ENCODE peak calls at places on chromosome 20, in nine cellular contexts. Z, A, R, I, H, G, L, Y and B are unnamed samples.

GRCh38 chr20:62390306-62391164 is 3.6 kb downstream of the RPS21 start:
- DNase-seq in H (no peak), Y (no peak), G (no peak), I (no peak), Z (no peak), A (no peak), R (no peak), L (no peak), B (no peak)

GRCh38 chr20:24987244-24987643 is 5.3 kb downstream of the APMAP start:
- DNase-seq in Y (no peak), H (no peak), G (no peak), L (peak), Z (no peak), A (no peak), I (no peak), R (no peak), B (no peak)

GRCh38 chr20:20683922-20684321 is 28.5 kb downstream of the RALGAPA2 start:
- DNase-seq in R (no peak), Y (no peak), L (peak), H (no peak), G (no peak), A (no peak), I (no peak), Z (no peak), B (no peak)

GRCh38 chr20:25338112-25339023 is 52.3 kb downstream of the ABHD12 start:
- DNase-seq in H (no peak), Z (no peak), G (no peak), Y (no peak), I (no peak), A (no peak), L (no peak), R (no peak), B (no peak)

GRCh38 chr20:62665826-62666735 is 23.8 kb downstream of the SLCO4A1 start:
- DNase-seq in L (no peak), G (no peak), R (no peak), Z (no peak), A (no peak), H (no peak), I (no peak), Y (no peak), B (no peak)

GRCh38 chr20:9966966-9967365 is 67.8 kb upstream of the ANKEF1 start:
- DNase-seq in A (no peak), I (no peak), Z (no peak), L (peak), H (no peak), G (no peak), R (peak), Y (no peak), B (no peak)

GRCh38 chr20:61440548-61441055 is 188.5 kb downstream of the CDH4 start:
- DNase-seq in A (no peak), L (no peak), H (no peak), G (no peak), Y (no peak), R (no peak), Z (no peak), I (peak), B (no peak)

GRCh38 chr20:21183722-21184121 is 57.8 kb downstream of the KIZ start:
- DNase-seq in R (no peak), H (no peak), Y (no peak), Z (no peak), G (no peak), I (no peak), A (no peak), L (no peak), B (no peak)

GRCh38 chr20:17835941-17836861 is 132.4 kb downstream of the SNX5 start:
- DNase-seq in H (no peak), Y (peak), I (peak), Z (no peak), A (peak), R (peak), G (peak), L (no peak), B (no peak)

GRCh38 chr20:4130404-4131189 is 115.2 kb upstream of the RNF24 start:
- DNase-seq in Z (no peak), Y (peak), H (no peak), R (peak), G (peak), I (no peak), L (peak), A (peak), B (peak)

GRCh38 chr20:17612287-17612974 is 42.6 kb downstream of the DSTN start:
- DNase-seq in H (peak), R (peak), G (peak), Z (no peak), A (peak), I (peak), L (peak), Y (no peak), B (no peak)

GRCh38 chr20:60138263-60139127 is 180.3 kb downstream of the CDH26 start:
- DNase-seq in Z (no peak), G (no peak), A (peak), Y (no peak), R (peak), I (no peak), L (peak), H (no peak), B (no peak)

GRCh38 chr20:16615199-16615598 is 42.0 kb upstream of the KIF16B start:
- DNase-seq in G (peak), Y (peak), Z (no peak), H (no peak), R (peak), L (no peak), A (peak), I (no peak), B (peak)

GRCh38 chr20:19735446-19735845 is 22.6 kb upstream of the RIN2 start:
- DNase-seq in A (peak), H (no peak), G (peak), Z (peak), Y (peak), I (peak), L (peak), R (peak), B (peak)

GRCh38 chr20:8808180-8808535 is 260.7 kb upstream of the PLCB4 start:
- DNase-seq in G (no peak), Y (no peak), L (no peak), I (no peak), A (no peak), R (no peak), Z (no peak), H (no peak), B (no peak)

GRCh38 chr20:59526242-59527225 is 77.8 kb upstream of the PHACTR3 start:
- DNase-seq in G (no peak), I (no peak), A (no peak), L (peak), Y (no peak), H (no peak), R (peak), Z (no peak), B (no peak)

GRCh38 chr20:48783533-48784272 is 44.1 kb downstream of the PREX1 start:
- DNase-seq in L (no peak), Z (no peak), I (no peak), R (no peak), G (peak), Y (no peak), A (peak), H (peak), B (no peak)

GRCh38 chr20:45406260-45407066 is 1.6 kb upstream of the DBNDD2 start:
- DNase-seq in G (peak), Y (peak), H (peak), R (peak), I (peak), Z (no peak), L (peak), A (no peak), B (no peak)

GRCh38 chr20:46562373-46563169 is 12.1 kb upstream of the OCSTAMP start:
- DNase-seq in R (peak), L (peak), Y (peak), Z (peak), I (peak), H (no peak), G (peak), A (peak), B (peak)

GRCh38 chr20:37053230-37053950 is 42.4 kb downstream of the RBL1 start:
- DNase-seq in I (no peak), G (no peak), R (no peak), L (no peak), A (no peak), Z (no peak), H (no peak), Y (no peak), B (no peak)

GRCh38 chr20:38139919-38140753 is 24.9 kb downstream of the TGM2 start:
- DNase-seq in H (no peak), G (peak), Z (no peak), I (peak), Y (peak), L (peak), A (peak), R (no peak), B (no peak)

GRCh38 chr20:4006640-4007039 is 8.7 kb downstream of the RNF24 start:
- DNase-seq in Z (no peak), H (no peak), A (no peak), L (no peak), R (peak), I (peak), G (peak), Y (no peak), B (no peak)

GRCh38 chr20:32547753-32548034 is 37.4 kb downstream of the NOL4L start:
- DNase-seq in Y (no peak), G (no peak), I (no peak), H (no peak), Z (no peak), A (no peak), L (no peak), R (no peak), B (no peak)

GRCh38 chr20:33554914-33555420 is 65.1 kb downstream of the CBFA2T2 start:
- DNase-seq in R (peak), I (no peak), A (peak), L (peak), Y (peak), Z (peak), G (peak), H (peak), B (peak)

GRCh38 chr20:16639027-16639941 is 66.0 kb upstream of the KIF16B start:
- DNase-seq in L (no peak), A (no peak), Y (no peak), R (no peak), I (no peak), G (no peak), Z (no peak), H (no peak), B (no peak)

GRCh38 chr20:21096321-21097043 is 9.7 kb downstream of the LINC00237 start:
- DNase-seq in Y (peak), G (peak), Z (peak), I (no peak), H (no peak), R (peak), L (peak), A (no peak), B (no peak)

GRCh38 chr20:3716195-3716834 is 3.9 kb upstream of the SIGLEC1 start:
- DNase-seq in Z (peak), G (peak), R (peak), L (peak), I (no peak), H (no peak), A (peak), Y (peak), B (no peak)

GRCh38 chr20:41553142-41553879 is 64.9 kb downstream of the CHD6 start:
- DNase-seq in G (no peak), R (no peak), L (no peak), A (no peak), I (no peak), Y (no peak), Z (no peak), H (no peak), B (no peak)

GRCh38 chr20:5113615-5113986 is 6.2 kb downstream of the PCNA start:
- DNase-seq in A (no peak), Y (no peak), I (no peak), H (no peak), G (no peak), Z (no peak), R (no peak), L (no peak), B (no peak)

GRCh38 chr20:59063358-59064213 is 21.0 kb upstream of the PRELID3B start:
- DNase-seq in Z (peak), H (no peak), Y (peak), G (peak), R (peak), L (no peak), I (no peak), A (peak), B (peak)

GRCh38 chr20:19205999-19206398 is 6.4 kb upstream of the SLC24A3 start:
- DNase-seq in Y (peak), Z (peak), R (peak), L (peak), G (peak), I (peak), H (peak), A (peak), B (peak)

GRCh38 chr20:53706008-53706481 is 112.4 kb upstream of the ZNF217 start:
- DNase-seq in Y (no peak), R (peak), H (no peak), A (no peak), Z (no peak), I (no peak), G (no peak), L (no peak), B (no peak)

GRCh38 chr20:4138056-4138455 is 122.7 kb upstream of the RNF24 start:
- DNase-seq in R (no peak), I (no peak), G (no peak), A (no peak), Y (no peak), L (no peak), H (no peak), Z (no peak), B (no peak)

GRCh38 chr20:53425481-53425880 is 168.2 kb downstream of the ZNF217 start:
- DNase-seq in H (no peak), R (no peak), L (no peak), A (no peak), Z (no peak), G (no peak), I (no peak), Y (no peak), B (no peak)

GRCh38 chr20:59661621-59662020 is 57.3 kb downstream of the PHACTR3 start:
- DNase-seq in A (no peak), H (no peak), L (no peak), Y (no peak), G (no peak), I (no peak), R (no peak), Z (no peak), B (no peak)

GRCh38 chr20:50794846-50795634 is at the start of gene BCAS4:
- DNase-seq in A (peak), I (peak), L (peak), H (peak), R (peak), G (peak), Y (peak), Z (peak), B (no peak)

GRCh38 chr20:59455392-59456341 is 148.7 kb upstream of the PHACTR3 start:
- DNase-seq in R (peak), Z (peak), A (peak), I (no peak), G (peak), Y (peak), L (peak), H (no peak), B (no peak)

GRCh38 chr20:50308513-50309279 is 118.1 kb downstream of the CEBPB start:
- DNase-seq in H (no peak), I (peak), A (peak), G (peak), Y (peak), R (peak), Z (peak), L (peak), B (peak)

GRCh38 chr20:23455641-23456040 is 3.0 kb upstream of the CST11 start:
- DNase-seq in I (no peak), L (no peak), A (no peak), H (no peak), R (no peak), G (no peak), Z (no peak), Y (no peak), B (no peak)

GRCh38 chr20:23452776-23453175 is at the start of gene CST11:
- DNase-seq in Z (no peak), G (no peak), A (no peak), I (no peak), R (no peak), H (no peak), Y (no peak), L (no peak), B (no peak)

GRCh38 chr20:23453944-23454543 is 1.4 kb upstream of the CST11 start:
- DNase-seq in Z (no peak), A (no peak), G (no peak), I (no peak), Y (no peak), L (no peak), R (no peak), H (no peak), B (no peak)

GRCh38 chr20:23456416-23456815 is 3.7 kb upstream of the CST11 start:
- DNase-seq in L (no peak), R (no peak), Z (no peak), Y (no peak), I (no peak), G (no peak), H (peak), A (no peak), B (no peak)

GRCh38 chr20:23454816-23455215 is 2.1 kb upstream of the CST11 start:
- DNase-seq in A (no peak), H (no peak), I (no peak), G (no peak), L (no peak), Z (no peak), R (no peak), Y (no peak), B (no peak)
- H3K4me3 ChIP-seq in A (no peak), H (no peak), I (no peak), G (no peak), L (no peak), Z (no peak), R (no peak), Y (no peak), B (no peak)

GRCh38 chr20:64051532-64052325 is 2.3 kb upstream of the SOX18 start:
- DNase-seq in R (no peak), G (no peak), I (peak), L (no peak), Y (peak), A (no peak), H (no peak), Z (no peak), B (no peak)

GRCh38 chr20:64051033-64051452 is 1.6 kb upstream of the SOX18 start:
- DNase-seq in Z (no peak), R (no peak), G (no peak), H (no peak), A (no peak), I (no peak), Y (no peak), L (no peak), B (no peak)

GRCh38 chr20:64053841-64054661 is 4.6 kb upstream of the SOX18 start:
- DNase-seq in A (peak), G (peak), I (no peak), Z (peak), R (peak), L (no peak), H (no peak), Y (peak), B (no peak)

GRCh38 chr20:64052987-64053840 is 3.8 kb upstream of the SOX18 start:
- DNase-seq in G (no peak), Z (no peak), H (no peak), I (no peak), R (no peak), L (no peak), Y (no peak), A (no peak), B (no peak)

DNA sequence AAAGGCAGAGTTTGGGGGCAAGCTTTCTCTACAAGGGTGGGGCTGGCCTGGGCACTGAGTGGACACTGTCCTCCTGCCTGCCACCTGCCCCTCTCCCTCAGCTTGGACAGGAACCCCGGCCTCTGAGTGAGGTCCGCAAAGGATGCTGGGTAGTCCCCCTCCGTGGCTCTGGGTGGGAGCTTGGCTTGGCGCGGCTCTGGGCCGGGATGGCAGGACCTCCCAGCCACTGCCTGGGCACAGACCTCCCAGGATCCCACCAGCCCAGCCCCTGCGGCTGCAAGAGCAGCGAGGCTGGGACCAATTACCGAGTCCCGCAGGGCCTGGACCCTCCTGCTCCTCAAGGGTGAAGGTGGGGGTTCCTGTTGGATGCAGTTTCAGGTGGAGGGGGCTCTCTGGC is 2.9 kb upstream of the SOX18 start:
- DNase-seq in R (no peak), G (no peak), Z (no peak), H (no peak), A (no peak), L (no peak), Y (no peak), I (no peak), B (no peak)
- H3K4me3 ChIP-seq in R (no peak), G (no peak), Z (no peak), H (no peak), A (no peak), L (no peak), Y (no peak), I (no peak), B (no peak)

GRCh38 chr20:35014537-35014936 is 58.9 kb downstream of the MYH7B start:
- DNase-seq in Z (no peak), I (no peak), Y (no peak), L (no peak), R (no peak), H (no peak), A (no peak), G (no peak), B (no peak)

GRCh38 chr20:35011589-35012226 is 56.0 kb downstream of the MYH7B start:
- DNase-seq in H (no peak), L (no peak), G (no peak), I (no peak), Y (no peak), R (no peak), A (no peak), Z (no peak), B (no peak)

GRCh38 chr20:35013421-35014411 is 58.0 kb downstream of the MYH7B start:
- DNase-seq in A (no peak), Y (no peak), Z (no peak), I (no peak), L (no peak), G (no peak), H (no peak), R (no peak), B (no peak)

GRCh38 chr20:35010405-35011192 is 54.9 kb downstream of the MYH7B start:
- DNase-seq in R (no peak), Z (no peak), L (no peak), Y (no peak), I (no peak), A (no peak), H (no peak), G (no peak), B (no peak)

GRCh38 chr20:35012227-35013069 is 56.8 kb downstream of the MYH7B start:
- DNase-seq in Y (no peak), I (no peak), L (no peak), H (no peak), R (peak), G (peak), A (peak), Z (no peak), B (no peak)
- H3K4me3 ChIP-seq in Y (no peak), I (no peak), L (no peak), H (no peak), R (no peak), G (no peak), A (no peak), Z (no peak), B (no peak)

GRCh38 chr20:11976966-11977365 is 59.3 kb downstream of the BTBD3 start:
- DNase-seq in Z (no peak), L (no peak), Y (no peak), A (peak), H (no peak), G (no peak), R (no peak), I (no peak), B (no peak)
- H3K4me3 ChIP-seq in Z (no peak), L (no peak), Y (no peak), A (no peak), H (no peak), G (no peak), R (no peak), I (no peak), B (no peak)

DNA sequence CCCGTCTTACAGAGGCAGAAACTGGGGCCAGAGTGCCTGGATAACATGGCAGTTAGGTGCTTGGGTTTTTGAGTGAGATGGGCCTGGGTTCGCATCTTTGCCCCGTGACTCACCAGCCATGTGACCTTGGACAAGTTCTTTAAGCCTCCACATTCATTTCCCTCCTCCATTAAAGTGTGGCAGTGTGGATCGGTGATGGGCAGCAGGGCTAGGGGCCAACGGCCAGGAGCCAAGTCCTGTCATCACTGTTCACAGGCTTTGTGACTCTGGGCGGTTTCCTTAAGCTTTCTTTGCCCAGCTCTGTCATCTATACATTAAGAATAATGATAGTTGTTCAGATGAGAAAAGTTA is 85.5 kb upstream of the PMEPA1 start:
- DNase-seq in A (peak), H (no peak), L (no peak), G (peak), R (peak), Y (no peak), Z (no peak), I (no peak), B (no peak)
- H3K4me3 ChIP-seq in A (no peak), H (no peak), L (no peak), G (no peak), R (no peak), Y (no peak), Z (no peak), I (no peak), B (no peak)

DNA sequence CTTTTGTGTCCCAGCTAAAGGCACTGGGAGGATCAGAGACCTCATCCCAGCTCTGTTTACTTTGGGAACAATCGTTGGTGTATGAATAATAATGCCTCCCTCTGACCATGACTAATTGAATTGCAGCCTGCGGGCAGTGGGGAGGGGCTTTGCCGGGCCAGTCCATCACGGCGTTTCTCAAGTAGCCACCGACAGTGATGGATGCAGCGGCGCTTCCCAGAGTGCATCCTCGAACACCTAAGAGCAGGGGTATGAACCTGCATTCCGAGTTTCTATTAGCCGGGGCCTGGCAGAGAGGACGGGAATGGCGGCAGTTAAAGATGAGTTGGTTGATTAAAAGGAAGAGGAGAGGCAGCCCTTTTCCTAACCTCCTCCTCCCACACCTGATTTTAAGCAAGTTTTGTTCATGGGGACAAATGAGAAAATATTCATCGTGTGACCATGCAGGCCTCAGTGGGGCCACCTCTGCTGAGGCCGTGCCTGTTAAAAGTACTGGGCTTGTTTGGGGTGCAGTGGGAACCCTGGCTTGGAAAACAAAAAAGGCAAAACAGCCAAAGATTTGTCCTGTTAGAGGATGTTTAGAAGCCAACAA is 154.1 kb downstream of the FOXA2 start:
- DNase-seq in L (no peak), I (no peak), Y (no peak), Z (no peak), R (peak), A (no peak), H (no peak), G (peak), B (no peak)
- H3K4me3 ChIP-seq in L (no peak), I (no peak), Y (no peak), Z (no peak), R (no peak), A (no peak), H (no peak), G (no peak), B (no peak)